ENCODE peak calls at places on chromosome 18, in five cellular contexts. S is H1, I is HepG2, C is K562, K is GM12878. U is an unnamed sample.
A peak's percentile ranks its signal among the peaks of the same experiment; 100 is the strongest.

GRCh38 chr18:34651586-34652369 is 58.3 kb upstream of the DTNA start:
- DNase-seq in S (no peak), I (no peak), C (no peak), K (no peak), U (no peak)

GRCh38 chr18:56568986-56569385 is 69.4 kb downstream of the TXNL1 start:
- DNase-seq in S (no peak), I (no peak), C (no peak), K (no peak), U (no peak)

GRCh38 chr18:39841133-39842041 is 2113.6 kb upstream of the PIK3C3 start:
- DNase-seq in S (peak; percentile 43), I (peak; percentile 60), C (no peak), K (no peak), U (peak; percentile 84)

GRCh38 chr18:1488957-1489356 is 584.3 kb downstream of the ADCYAP1 start:
- DNase-seq in S (no peak), I (no peak), C (no peak), K (no peak), U (no peak)

GRCh38 chr18:60022671-60023276 is 123.0 kb downstream of the PMAIP1 start:
- DNase-seq in S (no peak), I (no peak), C (no peak), K (peak; percentile 7), U (no peak)

GRCh38 chr18:34117319-34117718 is 107.4 kb downstream of the NOL4 start:
- DNase-seq in S (no peak), I (no peak), C (no peak), K (no peak), U (peak; percentile 36)

GRCh38 chr18:50751490-50751889 is 68.3 kb downstream of the MRO start:
- DNase-seq in S (no peak), I (no peak), C (no peak), K (no peak), U (peak; percentile 54)

GRCh38 chr18:37714621-37715020 is 149.0 kb upstream of the CELF4 start:
- DNase-seq in S (no peak), I (no peak), C (no peak), K (no peak), U (no peak)

GRCh38 chr18:76756491-76757288 is 65.7 kb upstream of the ZNF236 start:
- DNase-seq in S (no peak), I (peak; percentile 9), C (peak; percentile 17), K (no peak), U (no peak)

GRCh38 chr18:56383349-56383748 is 255.0 kb downstream of the TXNL1 start:
- DNase-seq in S (no peak), I (no peak), C (no peak), K (no peak), U (no peak)

GRCh38 chr18:10877974-10878373 is 271.4 kb downstream of the PIEZO2 start:
- DNase-seq in S (no peak), I (no peak), C (no peak), K (no peak), U (no peak)

GRCh38 chr18:36899289-36899688 is 70.4 kb downstream of the KIAA1328 start:
- DNase-seq in S (no peak), I (peak; percentile 31), C (peak; percentile 64), K (no peak), U (no peak)

GRCh38 chr18:33034212-33034611 is 261.4 kb upstream of the KLHL14 start:
- DNase-seq in S (no peak), I (no peak), C (no peak), K (no peak), U (no peak)

GRCh38 chr18:80232710-80233109 is 14.6 kb downstream of the PARD6G start:
- DNase-seq in S (no peak), I (no peak), C (no peak), K (no peak), U (no peak)

GRCh38 chr18:30186245-30186644 is 856.3 kb downstream of the DSC3 start:
- DNase-seq in S (no peak), I (no peak), C (no peak), K (no peak), U (no peak)

GRCh38 chr18:63148449-63149199 is 170.9 kb downstream of the BCL2 start:
- DNase-seq in S (no peak), I (no peak), C (no peak), K (no peak), U (no peak)

GRCh38 chr18:2515408-2515807 is 55.9 kb downstream of the METTL4 start:
- DNase-seq in S (no peak), I (no peak), C (no peak), K (no peak), U (no peak)

GRCh38 chr18:36330435-36331049 is 33.0 kb downstream of the FHOD3 start:
- DNase-seq in S (no peak), I (no peak), C (no peak), K (no peak), U (no peak)

GRCh38 chr18:79935925-79936324 is 15.5 kb downstream of the SLC66A2 start:
- DNase-seq in S (no peak), I (no peak), C (no peak), K (no peak), U (no peak)

GRCh38 chr18:2302628-2303516 is 268.4 kb downstream of the METTL4 start:
- DNase-seq in S (no peak), I (no peak), C (peak; percentile 93), K (no peak), U (no peak)

GRCh38 chr18:13503839-13504238 is 222.5 kb downstream of the FAM210A start:
- DNase-seq in S (no peak), I (no peak), C (no peak), K (no peak), U (no peak)

GRCh38 chr18:30486856-30487255 is 555.7 kb downstream of the DSC3 start:
- DNase-seq in S (no peak), I (no peak), C (no peak), K (no peak), U (no peak)

GRCh38 chr18:30960661-30961060 is 81.9 kb downstream of the DSC3 start:
- DNase-seq in S (no peak), I (no peak), C (no peak), K (no peak), U (no peak)

GRCh38 chr18:37457337-37457736 is 108.3 kb downstream of the CELF4 start:
- DNase-seq in S (no peak), I (no peak), C (no peak), K (no peak), U (no peak)

DNA sequence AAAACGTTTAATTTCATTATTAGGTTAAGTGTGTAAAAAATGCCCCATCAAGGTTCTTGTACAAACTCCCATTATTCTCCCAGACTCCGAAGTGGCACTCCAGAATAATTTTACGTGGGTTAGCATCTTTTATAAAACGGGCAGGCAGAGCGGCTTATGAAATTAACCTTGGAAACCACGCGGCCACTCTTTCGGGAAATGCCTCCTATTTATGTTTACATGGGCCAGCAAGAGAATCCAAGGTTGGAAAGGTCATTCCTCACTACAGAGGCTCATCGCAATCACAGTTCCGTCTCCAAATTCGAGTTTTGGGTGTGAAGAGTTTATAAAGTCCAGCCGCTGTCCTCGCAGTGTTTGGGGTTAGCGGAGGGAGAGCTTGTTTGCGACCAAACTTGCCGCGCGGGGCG is 1.2 kb upstream of the IMPA2 start:
- DNase-seq in S (no peak), I (no peak), C (no peak), K (no peak), U (no peak)
- TF ChIP-seq GABPA in S (no peak), I (no peak), C (no peak), K (no peak), U (no peak)

DNA sequence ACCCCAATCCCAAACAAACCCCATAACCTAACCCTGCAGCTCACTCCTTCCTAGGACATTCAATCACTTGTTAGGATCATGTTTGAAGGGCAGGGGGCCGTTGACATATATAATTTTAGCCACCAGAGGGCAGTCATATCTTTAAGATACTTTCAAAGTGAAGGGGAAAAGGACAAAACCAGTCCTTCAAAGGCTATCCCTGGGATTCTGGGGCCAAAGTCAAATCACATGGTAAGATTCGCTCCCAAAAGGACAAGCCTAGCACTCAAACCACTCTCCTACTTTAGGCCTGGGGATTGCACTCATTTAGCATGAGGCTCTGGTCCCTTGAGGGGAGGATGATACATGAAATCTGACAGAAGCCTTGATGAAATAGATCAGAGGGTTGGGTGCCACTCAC is 44.6 kb downstream of the HAUS1 start:
- DNase-seq in S (peak; percentile 43), I (peak; percentile 59), C (peak; percentile 72), K (no peak), U (peak; percentile 70)
- TF ChIP-seq YY1 in S (peak; percentile 25), I (no peak), C (no peak), K (no peak), U (no peak)

DNA sequence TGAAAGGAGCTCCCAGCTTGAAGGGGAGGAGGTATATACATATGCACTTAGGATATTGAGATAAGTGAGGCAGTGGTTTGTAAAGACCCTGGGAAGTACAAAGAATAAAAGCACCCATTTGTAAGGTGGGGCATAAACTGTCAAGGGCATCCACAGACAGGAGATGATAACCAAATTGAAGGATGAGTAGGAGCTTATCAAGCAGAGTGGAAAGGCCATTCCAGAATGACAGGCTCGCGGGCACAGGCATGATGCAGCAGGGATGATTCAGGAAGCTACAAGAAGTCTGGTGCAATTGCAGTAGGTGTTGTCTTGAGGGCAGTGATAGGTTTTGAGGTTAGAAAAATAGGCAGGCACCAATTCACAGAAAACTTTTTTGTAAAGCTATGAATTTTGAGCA is 504.8 kb downstream of the PIK3C3 start:
- DNase-seq in S (no peak), I (no peak), C (no peak), K (no peak), U (no peak)
- TF ChIP-seq GABPA in S (no peak), I (no peak), C (no peak), K (no peak), U (no peak)

DNA sequence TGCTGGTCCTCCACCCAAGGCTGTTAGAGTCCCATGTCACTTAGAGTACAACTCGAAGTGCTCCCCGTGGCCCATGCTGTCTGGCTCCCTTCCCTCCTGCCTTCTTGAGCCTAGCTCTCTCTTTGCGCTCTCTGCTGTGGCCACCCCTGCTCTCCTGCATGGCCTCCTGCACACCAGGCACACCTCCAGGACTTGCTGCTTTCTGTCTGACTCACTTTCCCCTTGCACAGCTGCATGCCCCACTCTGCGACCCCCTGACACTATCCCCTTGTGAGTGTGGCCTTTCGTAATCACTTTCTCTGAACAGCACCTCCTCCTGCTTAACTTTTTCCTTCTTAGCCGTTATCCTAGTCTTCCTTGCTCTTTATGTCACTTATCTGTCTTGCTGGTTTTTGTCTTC is 343.6 kb downstream of the TGIF1 start:
- DNase-seq in S (no peak), I (no peak), C (no peak), K (no peak), U (no peak)
- TF ChIP-seq YY1 in S (no peak), I (no peak), C (no peak), K (no peak), U (no peak)

DNA sequence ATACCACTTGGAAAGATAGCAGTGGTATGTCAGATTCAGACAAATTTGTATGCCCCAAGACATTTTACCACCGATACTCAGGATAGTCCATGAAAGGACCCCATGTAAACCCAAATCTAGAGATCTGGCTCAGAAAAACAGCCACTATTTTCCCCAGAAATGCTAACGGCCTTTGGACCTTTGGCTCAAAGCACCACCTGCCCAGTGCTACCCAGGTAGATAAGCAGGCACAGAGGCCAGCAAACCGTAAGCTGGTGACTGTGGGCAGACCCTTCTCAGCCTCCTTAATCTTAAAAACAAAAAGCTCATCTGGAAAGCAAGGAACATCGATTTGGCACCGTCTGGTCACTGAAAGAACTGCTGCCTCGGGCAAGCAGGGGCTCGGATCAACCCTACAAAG is 61.4 kb upstream of the GREB1L start:
- DNase-seq in S (no peak), I (no peak), C (no peak), K (no peak), U (no peak)
- TF ChIP-seq GABPA in S (no peak), I (no peak), C (no peak), K (no peak), U (no peak)

U was measured in SK-N-SH.